ENCODE peak calls at places on chromosomes 7 and 10, in eight cellular contexts. T is epithelial cell of esophagus; R is CD8-positive, alpha-beta T cell; B is IMR-90; L is fibroblast of lung; V is heart right ventricle; K is upper lobe of right lung; O is body of pancreas. P is an unnamed sample.

GRCh38 chr10:118980135-118980865 is 49.2 kb upstream of the NANOS1 start:
- DNase-seq in L (no peak), T (no peak), K (no peak), B (no peak), R (no peak), V (no peak), O (no peak), P (no peak)

GRCh38 chr10:35569111-35569707 is 35.9 kb upstream of the GJD4 start:
- DNase-seq in K (no peak), L (no peak), V (no peak), T (no peak), O (no peak), R (no peak), B (no peak), P (no peak)

GRCh38 chr10:51074238-51075028 is at the start of gene PRKG1:
- DNase-seq in B (peak), K (peak), O (peak), T (peak), L (peak), R (no peak), V (peak), P (peak)

GRCh38 chr10:46305430-46305808 is 18.6 kb downstream of the ANTXRL start:
- DNase-seq in B (no peak), K (no peak), R (no peak), T (no peak), V (no peak), O (no peak), L (no peak), P (no peak)

GRCh38 chr10:21315321-21316220 is 209.9 kb downstream of the SKIDA1 start:
- DNase-seq in B (peak), R (no peak), L (peak), V (peak), K (peak), T (peak), O (peak), P (no peak)

GRCh38 chr10:6778992-6779701 is 199.1 kb upstream of the PRKCQ start:
- DNase-seq in O (peak), B (peak), K (no peak), L (peak), T (peak), V (no peak), R (no peak), P (no peak)

GRCh38 chr7:38753347-38753746 is 122.2 kb upstream of the AMPH start:
- DNase-seq in B (no peak), V (peak), T (no peak), R (no peak), K (no peak), O (no peak), L (no peak), P (no peak)

GRCh38 chr7:106583133-106583532 is 77.8 kb downstream of the CCDC71L start:
- DNase-seq in O (no peak), T (no peak), L (peak), V (no peak), R (no peak), K (no peak), B (peak), P (no peak)

GRCh38 chr10:7370511-7370910 is 40.3 kb downstream of the SFMBT2 start:
- DNase-seq in T (no peak), B (no peak), V (no peak), L (peak), O (no peak), K (no peak), R (no peak), P (no peak)

GRCh38 chr10:78931333-78932083 is 137.3 kb upstream of the ZMIZ1 start:
- DNase-seq in O (peak), V (peak), L (peak), B (peak), R (no peak), K (peak), T (peak), P (no peak)

GRCh38 chr7:36264123-36264916 is 111.3 kb downstream of the EEPD1 start:
- DNase-seq in T (no peak), V (no peak), B (peak), R (no peak), O (peak), L (peak), K (peak), P (peak)

GRCh38 chr7:37947138-37947839 is 26.8 kb downstream of the EPDR1 start:
- DNase-seq in V (no peak), L (no peak), T (no peak), K (no peak), O (no peak), B (no peak), R (no peak), P (no peak)

GRCh38 chr7:112752576-112752975 is 37.6 kb downstream of the TMEM168 start:
- DNase-seq in R (no peak), V (no peak), L (no peak), K (no peak), T (no peak), O (no peak), B (no peak), P (no peak)

GRCh38 chr7:108535744-108536143 is 9.8 kb upstream of the PNPLA8 start:
- DNase-seq in L (no peak), V (no peak), B (no peak), K (no peak), T (no peak), O (no peak), R (no peak), P (no peak)

GRCh38 chr10:122478971-122479370 is 17.6 kb downstream of the HTRA1 start:
- DNase-seq in L (no peak), T (no peak), O (no peak), R (no peak), B (no peak), K (no peak), V (no peak), P (peak)

GRCh38 chr7:100493476-100494264 is 9.9 kb downstream of the NYAP1 start:
- DNase-seq in R (peak), L (peak), B (no peak), V (peak), T (peak), O (peak), K (peak), P (peak)

GRCh38 chr10:79074732-79075131 is 6.0 kb downstream of the ZMIZ1 start:
- DNase-seq in B (no peak), R (no peak), K (peak), V (no peak), T (peak), L (no peak), O (peak), P (peak)

GRCh38 chr10:52172581-52172980 is 141.5 kb upstream of the DKK1 start:
- DNase-seq in V (no peak), R (no peak), B (peak), T (peak), O (no peak), L (peak), K (no peak), P (no peak)

GRCh38 chr10:103455235-103455634 is 3.1 kb upstream of the CALHM2 start:
- DNase-seq in B (no peak), K (no peak), O (no peak), R (no peak), V (no peak), L (no peak), T (no peak), P (no peak)

GRCh38 chr10:46035923-46036849 is 5.8 kb upstream of the NCOA4 start:
- DNase-seq in R (no peak), T (peak), K (no peak), B (no peak), L (no peak), O (no peak), V (no peak), P (no peak)

GRCh38 chr7:107746006-107746405 is 2.1 kb downstream of the CBLL1 start:
- DNase-seq in B (peak), V (no peak), T (no peak), K (no peak), O (no peak), L (no peak), R (no peak), P (no peak)

GRCh38 chr10:100370561-100370975 is 23.5 kb downstream of the SCD start:
- DNase-seq in T (peak), K (no peak), L (peak), R (peak), B (peak), V (no peak), O (peak), P (no peak)

GRCh38 chr7:750111-750905 is 23.2 kb upstream of the PRKAR1B start:
- DNase-seq in V (no peak), L (no peak), T (no peak), B (no peak), R (no peak), O (no peak), K (peak), P (peak)

GRCh38 chr10:31949266-31949665 is 20.6 kb upstream of the ARHGAP12 start:
- DNase-seq in V (no peak), R (no peak), T (no peak), K (no peak), L (no peak), O (no peak), B (no peak), P (no peak)

GRCh38 chr10:69217119-69217754 is 2.9 kb upstream of the HKDC1 start:
- DNase-seq in V (no peak), O (peak), T (peak), L (peak), B (peak), R (no peak), K (no peak), P (no peak)

GRCh38 chr10:46106410-46107255 is 60.6 kb upstream of the MSMB start:
- DNase-seq in R (peak), K (peak), L (peak), T (peak), V (peak), B (peak), O (peak), P (peak)

GRCh38 chr10:118106426-118106825 is 59.7 kb upstream of the RAB11FIP2 start:
- DNase-seq in B (peak), T (peak), L (peak), O (peak), R (no peak), K (no peak), V (no peak), P (peak)

GRCh38 chr7:91383186-91383585 is 119.0 kb downstream of the FZD1 start:
- DNase-seq in R (no peak), V (no peak), T (no peak), K (no peak), L (peak), B (peak), O (no peak), P (no peak)

GRCh38 chr10:48782321-48782720 is 97.6 kb downstream of the WDFY4 start:
- DNase-seq in V (no peak), R (no peak), O (no peak), B (no peak), K (no peak), T (no peak), L (no peak), P (no peak)

GRCh38 chr7:153047569-153047968 is 288.0 kb downstream of the ACTR3B start:
- DNase-seq in L (no peak), T (no peak), K (no peak), O (no peak), B (no peak), V (no peak), R (no peak), P (peak)
- TF ChIP-seq CTCF in L (no peak), T (no peak), K (no peak), O (no peak), B (no peak), V (no peak), R (no peak), P (no peak)

DNA sequence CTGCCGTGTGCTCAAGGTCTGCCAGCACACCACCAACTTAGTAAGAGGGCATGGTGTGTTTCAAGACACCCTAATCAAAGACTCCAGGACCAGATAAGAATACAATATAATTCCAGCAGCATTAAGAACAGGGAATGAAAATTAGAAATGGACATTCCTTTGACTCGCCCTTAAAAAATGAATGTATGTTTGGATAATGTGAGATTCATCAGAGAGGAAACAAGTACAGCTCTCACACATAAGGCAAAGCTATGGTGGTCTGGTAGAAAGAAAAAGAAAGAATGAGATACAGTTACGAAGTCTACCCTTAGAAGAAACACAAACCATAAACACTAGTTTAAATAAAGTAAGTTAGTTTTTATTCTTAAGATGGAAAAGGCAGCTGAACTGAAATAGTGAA is 174.8 kb upstream of the ANK3 start:
- DNase-seq in K (no peak), L (peak), V (no peak), T (no peak), O (no peak), B (peak), R (no peak), P (no peak)
- H3K4me3 ChIP-seq in K (no peak), L (no peak), V (no peak), T (no peak), O (no peak), B (no peak), R (no peak), P (no peak)

DNA sequence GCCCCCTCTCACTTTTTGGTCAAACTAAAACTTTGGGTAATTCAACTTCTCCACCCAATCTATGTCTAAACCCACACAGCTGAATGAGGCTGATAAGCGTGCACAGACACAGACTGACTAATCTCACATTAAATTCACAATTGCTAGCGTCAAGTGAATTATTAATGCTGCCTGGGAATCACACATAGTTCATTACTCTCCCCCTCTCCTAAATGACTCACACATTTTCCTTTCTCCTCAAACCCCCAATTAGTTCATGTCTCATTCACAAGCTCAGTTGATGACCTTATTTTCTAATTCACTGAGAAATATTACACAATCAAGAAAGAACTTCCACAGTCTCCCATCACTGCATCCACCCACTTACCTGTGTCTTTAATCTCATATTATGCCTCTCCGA is 14.5 kb downstream of the KLF14 start:
- DNase-seq in O (no peak), L (no peak), T (no peak), R (no peak), V (no peak), K (no peak), B (no peak), P (no peak)
- TF ChIP-seq CTCF in O (no peak), L (no peak), T (no peak), R (no peak), V (no peak), K (no peak), B (no peak), P (no peak)

DNA sequence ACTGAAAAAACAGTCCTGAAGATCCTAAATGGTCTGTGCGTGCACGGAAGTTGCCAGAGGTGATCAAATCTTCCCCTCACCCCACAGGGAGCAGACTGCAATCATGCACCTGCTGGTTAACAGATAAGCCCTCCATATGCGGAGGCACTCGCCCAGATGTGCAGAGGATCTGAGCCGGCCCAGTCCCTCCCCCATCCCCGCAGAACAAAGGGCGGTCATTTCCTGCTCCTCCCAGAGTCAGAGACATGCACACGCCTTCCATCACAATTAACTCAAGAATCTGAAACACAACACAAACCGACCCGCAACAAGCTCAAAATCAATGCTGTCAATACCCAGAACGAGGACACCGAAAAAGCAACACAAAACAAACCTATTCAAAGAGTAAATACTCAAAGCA is 24.2 kb downstream of the CRTAC1 start:
- DNase-seq in V (no peak), R (no peak), K (no peak), B (no peak), T (no peak), L (no peak), O (peak), P (no peak)
- H3K4me3 ChIP-seq in V (no peak), R (no peak), K (no peak), B (no peak), T (no peak), L (no peak), O (no peak), P (no peak)

GRCh38 chr7:7311001-7311400 is 128.7 kb downstream of the C1GALT1 start:
- DNase-seq in T (no peak), B (no peak), L (no peak), R (no peak), K (no peak), V (no peak), O (no peak), P (no peak)

GRCh38 chr7:7317850-7318249 is 135.5 kb downstream of the C1GALT1 start:
- DNase-seq in L (no peak), T (no peak), B (no peak), V (no peak), O (no peak), R (no peak), K (no peak), P (no peak)

GRCh38 chr7:7315851-7316250 is 133.5 kb downstream of the C1GALT1 start:
- DNase-seq in L (no peak), K (no peak), R (no peak), V (no peak), O (no peak), B (no peak), T (no peak), P (no peak)

GRCh38 chr7:7312323-7312722 is 130.0 kb downstream of the C1GALT1 start:
- DNase-seq in K (no peak), V (no peak), T (no peak), O (no peak), L (no peak), R (no peak), B (no peak), P (no peak)
- TF ChIP-seq CTCF in K (no peak), V (no peak), T (no peak), O (no peak), L (no peak), R (no peak), B (no peak), P (no peak)

GRCh38 chr10:114458955-114459354 is 54.7 kb upstream of the AFAP1L2 start:
- DNase-seq in R (no peak), B (peak), T (peak), O (peak), L (peak), K (peak), V (peak), P (peak)
- H3K4me3 ChIP-seq in R (no peak), B (no peak), T (no peak), O (no peak), L (no peak), K (no peak), V (no peak), P (no peak)